ENCODE peak calls at places on chromosomes 13 and 19, in eight cellular contexts. H is heart left ventricle; N is NB4; V is activated naive CD8-positive, alpha-beta T cell treated with anti-CD3 and anti-CD28 coated beads, Interleukin-2, amount 50 U/mL, for 16 hours; E is pulmonary artery endothelial cell; R is neural progenitor cell; F is activated T-cell treated with anti-CD3 and anti-CD28 coated beads for 1 hour; A is left colon. D is an unnamed sample.

GRCh38 chr13:71751074-71751473 is 115.9 kb downstream of the DACH1 start:
- DNase-seq in H (no peak), N (no peak), V (no peak), E (no peak), R (no peak), F (no peak), A (no peak), D (no peak)

GRCh38 chr19:16062789-16063188 is 13.5 kb upstream of the TPM4 start:
- DNase-seq in H (peak; percentile 55), N (peak; percentile 74), V (no peak), E (no peak), R (peak; percentile 57), F (peak; percentile 62), A (no peak), D (no peak)

GRCh38 chr13:106917024-106917491 is 349.1 kb upstream of the ARGLU1 start:
- DNase-seq in H (peak; percentile 52), N (no peak), V (no peak), E (peak; percentile 20), R (peak; percentile 42), F (no peak), A (no peak), D (no peak)

GRCh38 chr13:22562116-22562515 is 618.7 kb upstream of the SGCG start:
- DNase-seq in H (no peak), N (no peak), V (no peak), E (no peak), R (no peak), F (no peak), A (no peak), D (no peak)

GRCh38 chr13:34462843-34463242 is 479.2 kb upstream of the NBEA start:
- DNase-seq in H (peak; percentile 25), N (no peak), V (no peak), E (peak; percentile 44), R (no peak), F (no peak), A (no peak), D (peak; percentile 64)

GRCh38 chr13:73090116-73090811 is 31.5 kb downstream of the KLF5 start:
- DNase-seq in H (no peak), N (peak; percentile 30), V (no peak), E (peak; percentile 44), R (no peak), F (no peak), A (peak; percentile 78), D (no peak)

GRCh38 chr13:111911141-111911720 is 155.7 kb upstream of the SOX1 start:
- DNase-seq in H (no peak), N (no peak), V (no peak), E (no peak), R (no peak), F (no peak), A (no peak), D (no peak)

GRCh38 chr19:33393286-33394005 is 19.9 kb downstream of the CEBPG start:
- DNase-seq in H (no peak), N (no peak), V (no peak), E (no peak), R (peak; percentile 35), F (no peak), A (no peak), D (no peak)

GRCh38 chr19:43620061-43621001 is 902 bp upstream of the ZNF428 start:
- DNase-seq in H (no peak), N (no peak), V (peak; percentile 70), E (no peak), R (no peak), F (peak; percentile 77), A (no peak), D (no peak)

GRCh38 chr13:83557845-83558244 is 324.4 kb downstream of the SLITRK1 start:
- DNase-seq in H (no peak), N (no peak), V (no peak), E (no peak), R (no peak), F (no peak), A (no peak), D (no peak)

GRCh38 chr13:21759911-21760310 is 89.0 kb downstream of the FGF9 start:
- DNase-seq in H (no peak), N (no peak), V (no peak), E (no peak), R (no peak), F (no peak), A (no peak), D (no peak)